ENCODE peak calls at places on chromosomes 12 and 14, in six cellular contexts. One of them, this sample, is unnamed.

GRCh38 chr12:123269395-123269892 is 2.2 kb downstream of the CDK2AP1 start:
- DNase-seq in HFFc6: peak
- DNase-seq in A549: no peak
- DNase-seq in suprapubic skin: peak
- DNase-seq in ovary: peak
- DNase-seq in left ventricle myocardium inferior: peak
- DNase-seq in this sample: peak

GRCh38 chr12:48969847-48970701 is 1.5 kb downstream of the WNT10B start:
- DNase-seq in HFFc6: no peak
- DNase-seq in A549: no peak
- DNase-seq in suprapubic skin: no peak
- DNase-seq in ovary: no peak
- DNase-seq in left ventricle myocardium inferior: no peak
- DNase-seq in this sample: no peak

GRCh38 chr14:55628426-55628825 is 48.4 kb downstream of the KTN1 start:
- DNase-seq in HFFc6: no peak
- DNase-seq in A549: no peak
- DNase-seq in suprapubic skin: no peak
- DNase-seq in ovary: no peak
- DNase-seq in left ventricle myocardium inferior: no peak
- DNase-seq in this sample: no peak

GRCh38 chr12:71442567-71442931 is 3.0 kb downstream of the LGR5 start:
- DNase-seq in HFFc6: no peak
- DNase-seq in A549: no peak
- DNase-seq in suprapubic skin: no peak
- DNase-seq in ovary: no peak
- DNase-seq in left ventricle myocardium inferior: no peak
- DNase-seq in this sample: no peak

GRCh38 chr12:110079477-110080400 is 31.4 kb upstream of the C12orf76 start:
- DNase-seq in HFFc6: no peak
- DNase-seq in A549: peak
- DNase-seq in suprapubic skin: no peak
- DNase-seq in ovary: no peak
- DNase-seq in left ventricle myocardium inferior: peak
- DNase-seq in this sample: no peak

GRCh38 chr12:80925237-80925636 is 12.5 kb downstream of the LIN7A start:
- DNase-seq in HFFc6: peak
- DNase-seq in A549: no peak
- DNase-seq in suprapubic skin: no peak
- DNase-seq in ovary: no peak
- DNase-seq in left ventricle myocardium inferior: no peak
- DNase-seq in this sample: no peak

GRCh38 chr14:85437143-85437542 is 92.8 kb upstream of the FLRT2 start:
- DNase-seq in HFFc6: peak
- DNase-seq in A549: peak
- DNase-seq in suprapubic skin: no peak
- DNase-seq in ovary: no peak
- DNase-seq in left ventricle myocardium inferior: no peak
- DNase-seq in this sample: peak

GRCh38 chr14:68734231-68734732 is 58.6 kb downstream of the ZFP36L1 start:
- DNase-seq in HFFc6: no peak
- DNase-seq in A549: no peak
- DNase-seq in suprapubic skin: no peak
- DNase-seq in ovary: no peak
- DNase-seq in left ventricle myocardium inferior: no peak
- DNase-seq in this sample: no peak

GRCh38 chr12:48296586-48297396 is 53.9 kb downstream of the ZNF641 start:
- DNase-seq in HFFc6: peak
- DNase-seq in A549: peak
- DNase-seq in suprapubic skin: peak
- DNase-seq in ovary: peak
- DNase-seq in left ventricle myocardium inferior: peak
- DNase-seq in this sample: peak

GRCh38 chr14:89198544-89199329 is 218.3 kb downstream of the FOXN3 start:
- DNase-seq in HFFc6: no peak
- DNase-seq in A549: no peak
- DNase-seq in suprapubic skin: no peak
- DNase-seq in ovary: no peak
- DNase-seq in left ventricle myocardium inferior: no peak
- DNase-seq in this sample: no peak

GRCh38 chr12:75476076-75476475 is 4.5 kb upstream of the GLIPR1 start:
- DNase-seq in HFFc6: no peak
- DNase-seq in A549: no peak
- DNase-seq in suprapubic skin: no peak
- DNase-seq in ovary: no peak
- DNase-seq in left ventricle myocardium inferior: no peak
- DNase-seq in this sample: no peak

GRCh38 chr14:60628892-60629291 is 20.4 kb downstream of the SIX1 start:
- DNase-seq in HFFc6: no peak
- DNase-seq in A549: no peak
- DNase-seq in suprapubic skin: no peak
- DNase-seq in ovary: no peak
- DNase-seq in left ventricle myocardium inferior: no peak
- DNase-seq in this sample: no peak

GRCh38 chr12:48000878-48001321 is 3.4 kb downstream of the COL2A1 start:
- DNase-seq in HFFc6: peak
- DNase-seq in A549: peak
- DNase-seq in suprapubic skin: peak
- DNase-seq in ovary: no peak
- DNase-seq in left ventricle myocardium inferior: no peak
- DNase-seq in this sample: peak

GRCh38 chr12:2930865-2931264 is 28.3 kb upstream of the TEAD4 start:
- DNase-seq in HFFc6: no peak
- DNase-seq in A549: no peak
- DNase-seq in suprapubic skin: no peak
- DNase-seq in ovary: no peak
- DNase-seq in left ventricle myocardium inferior: no peak
- DNase-seq in this sample: no peak

GRCh38 chr12:52419656-52420055 is 13.5 kb upstream of the KRT82 start:
- DNase-seq in HFFc6: no peak
- DNase-seq in A549: no peak
- DNase-seq in suprapubic skin: no peak
- DNase-seq in ovary: no peak
- DNase-seq in left ventricle myocardium inferior: no peak
- DNase-seq in this sample: no peak

GRCh38 chr12:12505544-12506501 is 56.8 kb downstream of the DUSP16 start:
- DNase-seq in HFFc6: peak
- DNase-seq in A549: no peak
- DNase-seq in suprapubic skin: no peak
- DNase-seq in ovary: no peak
- DNase-seq in left ventricle myocardium inferior: no peak
- DNase-seq in this sample: no peak

GRCh38 chr12:58918475-58918874 is 1.8 kb downstream of the LRIG3 start:
- DNase-seq in HFFc6: no peak
- DNase-seq in A549: no peak
- DNase-seq in suprapubic skin: no peak
- DNase-seq in ovary: no peak
- DNase-seq in left ventricle myocardium inferior: no peak
- DNase-seq in this sample: no peak

GRCh38 chr14:53599221-53599945 is 357.2 kb downstream of the BMP4 start:
- DNase-seq in HFFc6: no peak
- DNase-seq in A549: no peak
- DNase-seq in suprapubic skin: no peak
- DNase-seq in ovary: no peak
- DNase-seq in left ventricle myocardium inferior: no peak
- DNase-seq in this sample: peak

GRCh38 chr12:1796515-1797010 is 23.8 kb upstream of the LRTM2 start:
- DNase-seq in HFFc6: no peak
- DNase-seq in A549: no peak
- DNase-seq in suprapubic skin: no peak
- DNase-seq in ovary: peak
- DNase-seq in left ventricle myocardium inferior: no peak
- DNase-seq in this sample: no peak

GRCh38 chr14:79354336-79354735 is 857.0 kb downstream of the DIO2 start:
- DNase-seq in HFFc6: no peak
- DNase-seq in A549: no peak
- DNase-seq in suprapubic skin: no peak
- DNase-seq in ovary: no peak
- DNase-seq in left ventricle myocardium inferior: no peak
- DNase-seq in this sample: no peak

GRCh38 chr14:68824517-68825347 is 31.9 kb upstream of the ZFP36L1 start:
- DNase-seq in HFFc6: peak
- DNase-seq in A549: peak
- DNase-seq in suprapubic skin: no peak
- DNase-seq in ovary: peak
- DNase-seq in left ventricle myocardium inferior: peak
- DNase-seq in this sample: no peak

GRCh38 chr14:103748539-103748867 is 32.9 kb downstream of the ZFYVE21 start:
- DNase-seq in HFFc6: no peak
- DNase-seq in A549: no peak
- DNase-seq in suprapubic skin: peak
- DNase-seq in ovary: no peak
- DNase-seq in left ventricle myocardium inferior: no peak
- DNase-seq in this sample: no peak

GRCh38 chr14:30559638-30560071 is 697 bp downstream of the G2E3 start:
- DNase-seq in HFFc6: peak
- DNase-seq in A549: no peak
- DNase-seq in suprapubic skin: no peak
- DNase-seq in ovary: no peak
- DNase-seq in left ventricle myocardium inferior: no peak
- DNase-seq in this sample: peak

GRCh38 chr12:95518976-95519375 is 32.3 kb downstream of the USP44 start:
- DNase-seq in HFFc6: no peak
- DNase-seq in A549: no peak
- DNase-seq in suprapubic skin: no peak
- DNase-seq in ovary: no peak
- DNase-seq in left ventricle myocardium inferior: no peak
- DNase-seq in this sample: no peak

GRCh38 chr14:57692671-57693070 is 173.2 kb downstream of the SLC35F4 start:
- DNase-seq in HFFc6: peak
- DNase-seq in A549: peak
- DNase-seq in suprapubic skin: no peak
- DNase-seq in ovary: no peak
- DNase-seq in left ventricle myocardium inferior: no peak
- DNase-seq in this sample: peak

GRCh38 chr12:82832981-82833380 is 146.3 kb downstream of the TMTC2 start:
- DNase-seq in HFFc6: no peak
- DNase-seq in A549: no peak
- DNase-seq in suprapubic skin: no peak
- DNase-seq in ovary: no peak
- DNase-seq in left ventricle myocardium inferior: no peak
- DNase-seq in this sample: no peak

GRCh38 chr12:125092108-125092871 is 27.1 kb downstream of the AACS start:
- DNase-seq in HFFc6: no peak
- DNase-seq in A549: no peak
- DNase-seq in suprapubic skin: no peak
- DNase-seq in ovary: no peak
- DNase-seq in left ventricle myocardium inferior: peak
- DNase-seq in this sample: no peak

GRCh38 chr12:53235742-53236442 is 3.9 kb upstream of the RARG start:
- DNase-seq in HFFc6: no peak
- DNase-seq in A549: no peak
- DNase-seq in suprapubic skin: no peak
- DNase-seq in ovary: no peak
- DNase-seq in left ventricle myocardium inferior: no peak
- DNase-seq in this sample: no peak

GRCh38 chr14:94424371-94424770 is 28.2 kb downstream of the SERPINA11 start:
- DNase-seq in HFFc6: no peak
- DNase-seq in A549: no peak
- DNase-seq in suprapubic skin: no peak
- DNase-seq in ovary: no peak
- DNase-seq in left ventricle myocardium inferior: no peak
- DNase-seq in this sample: no peak

GRCh38 chr12:8077207-8077606 is 4.9 kb upstream of the NECAP1 start:
- DNase-seq in HFFc6: peak
- DNase-seq in A549: no peak
- DNase-seq in suprapubic skin: no peak
- DNase-seq in ovary: no peak
- DNase-seq in left ventricle myocardium inferior: no peak
- DNase-seq in this sample: peak

GRCh38 chr14:103897075-103897947 is 30.9 kb upstream of the TDRD9 start:
- DNase-seq in HFFc6: no peak
- DNase-seq in A549: no peak
- DNase-seq in suprapubic skin: no peak
- DNase-seq in ovary: no peak
- DNase-seq in left ventricle myocardium inferior: peak
- DNase-seq in this sample: no peak

GRCh38 chr14:34098985-34099349 is 148.1 kb upstream of the EGLN3 start:
- DNase-seq in HFFc6: no peak
- DNase-seq in A549: no peak
- DNase-seq in suprapubic skin: no peak
- DNase-seq in ovary: no peak
- DNase-seq in left ventricle myocardium inferior: no peak
- DNase-seq in this sample: no peak
- TF ChIP-seq CTCF in HFFc6: peak
- TF ChIP-seq CTCF in A549: no peak
- TF ChIP-seq CTCF in suprapubic skin: no peak
- TF ChIP-seq CTCF in ovary: no peak
- TF ChIP-seq CTCF in left ventricle myocardium inferior: peak
- TF ChIP-seq CTCF in this sample: no peak

DNA sequence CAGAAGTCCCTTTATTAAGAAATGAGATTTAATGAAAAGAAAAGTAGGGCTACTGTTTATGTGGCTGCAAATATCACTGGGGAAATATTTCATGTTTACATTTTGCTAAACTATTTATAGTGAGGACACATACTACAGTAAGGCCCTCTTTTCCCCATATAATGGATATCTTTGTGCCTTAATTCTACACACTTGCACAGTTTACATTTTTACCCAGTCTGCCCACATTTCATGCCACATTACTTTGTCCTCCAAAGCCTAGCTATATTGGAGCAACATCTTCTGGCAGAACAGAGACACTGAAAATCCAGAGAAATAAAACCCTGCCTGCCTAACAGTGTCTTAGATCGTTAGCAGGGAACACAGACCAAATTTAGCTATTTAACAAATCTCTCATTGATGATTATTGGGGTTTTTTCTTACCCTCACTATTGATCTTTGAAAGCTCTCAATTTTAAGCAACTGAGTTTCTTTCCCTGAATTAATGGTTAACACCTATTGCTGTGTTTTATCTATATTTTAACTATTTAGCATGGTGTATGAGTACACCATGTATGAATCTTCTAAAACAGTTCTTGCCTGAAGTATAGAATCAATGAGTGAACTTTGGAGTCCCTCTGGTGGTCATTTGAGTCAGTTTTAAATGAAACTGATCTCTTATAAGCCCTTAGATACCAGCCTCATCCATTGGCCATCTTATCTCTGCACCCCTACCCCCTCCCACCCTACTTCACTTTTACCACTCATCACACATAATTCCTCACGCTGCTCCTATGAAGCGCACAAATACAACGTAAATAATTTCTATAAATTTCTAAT is 170.2 kb downstream of the BCAT1 start:
- DNase-seq in HFFc6: peak
- DNase-seq in A549: peak
- DNase-seq in suprapubic skin: no peak
- DNase-seq in ovary: no peak
- DNase-seq in left ventricle myocardium inferior: no peak
- DNase-seq in this sample: peak
- TF ChIP-seq CTCF in HFFc6: peak
- TF ChIP-seq CTCF in A549: peak
- TF ChIP-seq CTCF in suprapubic skin: peak
- TF ChIP-seq CTCF in ovary: no peak
- TF ChIP-seq CTCF in left ventricle myocardium inferior: peak
- TF ChIP-seq CTCF in this sample: peak

GRCh38 chr14:84312551-84312950 is 1217.4 kb upstream of the FLRT2 start:
- DNase-seq in HFFc6: no peak
- DNase-seq in A549: no peak
- DNase-seq in suprapubic skin: no peak
- DNase-seq in ovary: no peak
- DNase-seq in left ventricle myocardium inferior: no peak
- DNase-seq in this sample: no peak
- TF ChIP-seq CTCF in HFFc6: no peak
- TF ChIP-seq CTCF in A549: no peak
- TF ChIP-seq CTCF in suprapubic skin: no peak
- TF ChIP-seq CTCF in ovary: no peak
- TF ChIP-seq CTCF in left ventricle myocardium inferior: no peak
- TF ChIP-seq CTCF in this sample: no peak

GRCh38 chr14:74604157-74604556 is 7.9 kb downstream of the LTBP2 start:
- DNase-seq in HFFc6: no peak
- DNase-seq in A549: no peak
- DNase-seq in suprapubic skin: no peak
- DNase-seq in ovary: no peak
- DNase-seq in left ventricle myocardium inferior: no peak
- DNase-seq in this sample: no peak
- TF ChIP-seq CTCF in HFFc6: no peak
- TF ChIP-seq CTCF in A549: no peak
- TF ChIP-seq CTCF in suprapubic skin: no peak
- TF ChIP-seq CTCF in ovary: no peak
- TF ChIP-seq CTCF in left ventricle myocardium inferior: no peak
- TF ChIP-seq CTCF in this sample: no peak